ENCODE peak calls at places on chromosomes 12 and 14, in four cellular contexts. V, B, Q and N are unnamed samples.

GRCh38 chr12:3520168-3520567 is 29.2 kb downstream of the PRMT8 start:
- DNase-seq in V (no peak), B (no peak), Q (no peak), N (no peak)

GRCh38 chr12:54201001-54201794 is 12.4 kb upstream of the SMUG1 start:
- DNase-seq in V (peak), B (peak), Q (peak), N (peak)

GRCh38 chr14:96138241-96138640 is 66.4 kb upstream of the BDKRB2 start:
- DNase-seq in V (no peak), B (no peak), Q (no peak), N (peak)

GRCh38 chr12:25241171-25242020 is 9.3 kb downstream of the KRAS start:
- DNase-seq in V (no peak), B (no peak), Q (peak), N (peak)

GRCh38 chr14:104499784-104500496 is 79.6 kb upstream of the C14orf180 start:
- DNase-seq in V (peak), B (no peak), Q (no peak), N (no peak)

GRCh38 chr14:74429221-74429691 is 3.2 kb upstream of the SYNDIG1L start:
- DNase-seq in V (peak), B (no peak), Q (no peak), N (no peak)

GRCh38 chr14:79144891-79145290 is 974.7 kb downstream of the NRXN3 start:
- DNase-seq in V (no peak), B (no peak), Q (no peak), N (peak)

GRCh38 chr12:127083028-127083949 is 1183.7 kb upstream of the TMEM132C start:
- DNase-seq in V (no peak), B (peak), Q (peak), N (peak)

GRCh38 chr12:34373926-34374325 is 351.6 kb downstream of the ALG10 start:
- DNase-seq in V (no peak), B (no peak), Q (no peak), N (no peak)

GRCh38 chr12:124898200-124898950 is 16.1 kb downstream of the UBC start:
- DNase-seq in V (peak), B (peak), Q (no peak), N (no peak)

DNA sequence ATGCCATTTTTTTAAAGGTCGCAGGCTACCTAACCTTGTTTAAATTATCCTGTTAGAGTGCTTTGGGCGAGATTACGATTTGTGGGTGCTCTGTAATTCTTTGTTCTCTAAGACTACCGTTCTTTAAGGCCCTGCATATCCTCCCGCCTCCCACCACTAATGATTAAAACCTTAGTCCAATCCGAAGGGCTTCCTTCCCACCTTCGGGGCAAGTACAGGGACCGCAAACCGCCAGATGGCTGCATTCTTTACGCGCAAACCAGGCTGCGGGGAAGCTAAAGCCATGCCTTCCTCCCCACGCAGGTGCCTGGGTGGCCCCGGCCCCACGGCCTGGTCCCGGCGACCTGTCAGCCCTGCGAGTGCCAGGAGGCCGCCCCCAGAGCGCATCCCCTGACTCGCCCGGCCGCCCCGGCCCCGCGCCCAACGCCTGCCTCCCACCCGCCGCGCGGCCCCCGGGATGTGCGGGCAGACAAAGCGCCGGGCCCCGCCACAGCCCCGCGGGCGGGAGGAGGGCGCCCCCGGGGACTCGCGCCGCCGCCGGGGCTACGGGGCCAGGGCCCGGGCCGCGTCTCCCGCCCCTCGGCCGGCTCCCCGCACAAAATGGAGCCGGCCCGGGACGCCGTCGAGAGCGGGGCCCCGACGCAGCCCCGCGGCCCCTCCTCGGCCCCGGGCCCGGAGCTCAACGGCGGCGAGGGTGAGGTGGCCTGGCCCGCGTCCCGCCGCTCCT is 672 bp downstream of the NFYB start:
- DNase-seq in V (peak), B (peak), Q (no peak), N (peak)
- H3K4me3 ChIP-seq in V (peak), B (peak), Q (peak), N (peak)

GRCh38 chr14:103084021-103084919 is at the start of gene LBHD2:
- DNase-seq in V (peak), B (no peak), Q (no peak), N (no peak)
- TF ChIP-seq EZH2 in V (peak), B (no peak), Q (no peak), N (no peak)

GRCh38 chr12:105100207-105100985 is 7.1 kb upstream of the WASHC4 start:
- DNase-seq in V (no peak), B (peak), Q (peak), N (peak)
- H3K4me3 ChIP-seq in V (no peak), B (no peak), Q (no peak), N (no peak)

GRCh38 chr12:138898-139534 is 72.4 kb downstream of the IQSEC3 start:
- DNase-seq in V (peak), B (no peak), Q (no peak), N (peak)
- TF ChIP-seq EZH2 in V (peak), B (no peak), Q (no peak), N (peak)